ENCODE peak calls at places on chromosome 6, in four cellular contexts. One of them, this sample, is unnamed.

GRCh38 chr6:143940011-143940597 is 68.0 kb downstream of the PLAGL1 start:
- DNase-seq in fibroblast of the aortic adventitia: peak
- DNase-seq in A549: peak
- DNase-seq in PC-3: peak
- DNase-seq in this sample: peak

GRCh38 chr6:5379647-5380242 is 118.4 kb downstream of the FARS2 start:
- DNase-seq in fibroblast of the aortic adventitia: peak
- DNase-seq in A549: peak
- DNase-seq in PC-3: peak
- DNase-seq in this sample: peak

GRCh38 chr6:165229216-165229615 is 80.2 kb downstream of the C6orf118 start:
- DNase-seq in fibroblast of the aortic adventitia: no peak
- DNase-seq in A549: no peak
- DNase-seq in PC-3: no peak
- DNase-seq in this sample: no peak

GRCh38 chr6:114342826-114343781 is at the start of gene HS3ST5:
- DNase-seq in fibroblast of the aortic adventitia: no peak
- DNase-seq in A549: peak
- DNase-seq in PC-3: peak
- DNase-seq in this sample: no peak

GRCh38 chr6:108562503-108562993 is 1.8 kb downstream of the FOXO3 start:
- DNase-seq in fibroblast of the aortic adventitia: peak
- DNase-seq in A549: peak
- DNase-seq in PC-3: peak
- DNase-seq in this sample: peak

GRCh38 chr6:169221264-169221663 is 32.4 kb downstream of the THBS2 start:
- DNase-seq in fibroblast of the aortic adventitia: no peak
- DNase-seq in A549: no peak
- DNase-seq in PC-3: no peak
- DNase-seq in this sample: no peak

GRCh38 chr6:42338573-42339218 is 113.0 kb downstream of the TRERF1 start:
- DNase-seq in fibroblast of the aortic adventitia: peak
- DNase-seq in A549: peak
- DNase-seq in PC-3: peak
- DNase-seq in this sample: peak

GRCh38 chr6:142444388-142444787 is 142.6 kb downstream of the ADGRG6 start:
- DNase-seq in fibroblast of the aortic adventitia: no peak
- DNase-seq in A549: no peak
- DNase-seq in PC-3: peak
- DNase-seq in this sample: peak

GRCh38 chr6:15441215-15441868 is 195.5 kb downstream of the JARID2 start:
- DNase-seq in fibroblast of the aortic adventitia: peak
- DNase-seq in A549: peak
- DNase-seq in PC-3: peak
- DNase-seq in this sample: peak

GRCh38 chr6:19839237-19839546 is 2.0 kb downstream of the ID4 start:
- DNase-seq in fibroblast of the aortic adventitia: peak
- DNase-seq in A549: no peak
- DNase-seq in PC-3: no peak
- DNase-seq in this sample: no peak
- H3K4me3 ChIP-seq in fibroblast of the aortic adventitia: peak
- H3K4me3 ChIP-seq in A549: peak
- H3K4me3 ChIP-seq in PC-3: peak
- H3K4me3 ChIP-seq in this sample: peak

GRCh38 chr6:33412140-33413009 is 1.6 kb downstream of the PHF1 start:
- DNase-seq in fibroblast of the aortic adventitia: no peak
- DNase-seq in A549: no peak
- DNase-seq in PC-3: no peak
- DNase-seq in this sample: no peak

GRCh38 chr6:33411632-33412005 is 805 bp downstream of the PHF1 start:
- DNase-seq in fibroblast of the aortic adventitia: no peak
- DNase-seq in A549: no peak
- DNase-seq in PC-3: no peak
- DNase-seq in this sample: no peak

GRCh38 chr6:33410050-33410710 is 634 bp upstream of the PHF1 start:
- DNase-seq in fibroblast of the aortic adventitia: peak
- DNase-seq in A549: peak
- DNase-seq in PC-3: peak
- DNase-seq in this sample: peak

GRCh38 chr6:33413200-33413599 is 2.4 kb downstream of the PHF1 start:
- DNase-seq in fibroblast of the aortic adventitia: no peak
- DNase-seq in A549: no peak
- DNase-seq in PC-3: no peak
- DNase-seq in this sample: no peak

DNA sequence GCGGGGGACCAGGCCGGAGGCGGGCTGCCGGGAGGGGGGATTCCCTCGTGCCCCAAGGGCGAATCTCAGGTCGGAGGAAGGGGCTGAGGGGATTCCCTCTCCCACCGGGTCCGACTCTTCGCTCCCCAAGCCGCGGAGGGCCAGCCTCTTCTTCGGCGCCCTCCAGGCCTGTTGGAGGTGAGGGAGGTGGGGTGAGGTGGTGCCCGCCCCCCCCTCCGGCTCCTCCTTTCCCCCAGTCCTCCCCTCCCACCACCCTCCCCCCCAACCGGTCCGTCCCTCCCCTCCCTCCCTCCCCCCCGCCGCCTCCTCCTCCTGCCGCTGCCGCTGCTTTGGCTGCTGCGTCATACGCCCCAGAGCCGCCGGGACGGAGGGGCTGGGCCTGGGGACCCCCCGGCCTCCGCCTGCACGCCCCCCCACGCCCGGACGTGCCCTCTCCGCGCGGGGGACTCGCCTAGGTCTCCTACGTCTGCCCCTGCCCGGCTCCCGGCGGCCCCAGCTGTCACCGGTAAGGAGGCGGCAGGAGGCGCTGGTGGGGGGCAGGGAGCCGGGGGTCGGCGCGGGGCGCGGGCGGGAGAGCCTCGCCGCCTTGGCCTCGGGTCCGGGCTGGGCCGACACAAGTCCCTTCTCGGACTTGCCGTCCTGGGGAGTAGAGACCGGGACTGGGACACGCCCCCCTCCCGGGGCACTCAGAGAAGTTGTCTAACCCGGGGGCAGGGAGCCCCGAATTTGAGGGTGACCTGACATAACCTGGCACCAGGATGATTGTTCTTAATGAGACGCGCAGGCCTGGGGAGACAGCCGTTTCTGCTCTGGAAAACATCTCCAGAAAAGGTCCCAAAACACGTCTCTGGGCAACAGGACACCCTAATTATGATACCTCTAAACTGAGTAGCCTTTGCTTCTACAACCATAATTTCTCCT is at the start of gene PHF1:
- DNase-seq in fibroblast of the aortic adventitia: peak
- DNase-seq in A549: peak
- DNase-seq in PC-3: no peak
- DNase-seq in this sample: peak
- TF ChIP-seq CTCF in fibroblast of the aortic adventitia: no peak
- TF ChIP-seq CTCF in A549: no peak
- TF ChIP-seq CTCF in PC-3: no peak
- TF ChIP-seq CTCF in this sample: no peak

GRCh38 chr6:32664354-32664753 is 2.1 kb downstream of the HLA-DQB1 start:
- DNase-seq in fibroblast of the aortic adventitia: no peak
- DNase-seq in A549: no peak
- DNase-seq in PC-3: no peak
- DNase-seq in this sample: no peak
- H3K4me3 ChIP-seq in fibroblast of the aortic adventitia: no peak
- H3K4me3 ChIP-seq in A549: no peak
- H3K4me3 ChIP-seq in PC-3: no peak
- H3K4me3 ChIP-seq in this sample: no peak

GRCh38 chr6:155125916-155126315 is 130.8 kb downstream of the TIAM2 start:
- DNase-seq in fibroblast of the aortic adventitia: no peak
- DNase-seq in A549: no peak
- DNase-seq in PC-3: no peak
- DNase-seq in this sample: peak
- TF ChIP-seq CTCF in fibroblast of the aortic adventitia: no peak
- TF ChIP-seq CTCF in A549: no peak
- TF ChIP-seq CTCF in PC-3: no peak
- TF ChIP-seq CTCF in this sample: peak

DNA sequence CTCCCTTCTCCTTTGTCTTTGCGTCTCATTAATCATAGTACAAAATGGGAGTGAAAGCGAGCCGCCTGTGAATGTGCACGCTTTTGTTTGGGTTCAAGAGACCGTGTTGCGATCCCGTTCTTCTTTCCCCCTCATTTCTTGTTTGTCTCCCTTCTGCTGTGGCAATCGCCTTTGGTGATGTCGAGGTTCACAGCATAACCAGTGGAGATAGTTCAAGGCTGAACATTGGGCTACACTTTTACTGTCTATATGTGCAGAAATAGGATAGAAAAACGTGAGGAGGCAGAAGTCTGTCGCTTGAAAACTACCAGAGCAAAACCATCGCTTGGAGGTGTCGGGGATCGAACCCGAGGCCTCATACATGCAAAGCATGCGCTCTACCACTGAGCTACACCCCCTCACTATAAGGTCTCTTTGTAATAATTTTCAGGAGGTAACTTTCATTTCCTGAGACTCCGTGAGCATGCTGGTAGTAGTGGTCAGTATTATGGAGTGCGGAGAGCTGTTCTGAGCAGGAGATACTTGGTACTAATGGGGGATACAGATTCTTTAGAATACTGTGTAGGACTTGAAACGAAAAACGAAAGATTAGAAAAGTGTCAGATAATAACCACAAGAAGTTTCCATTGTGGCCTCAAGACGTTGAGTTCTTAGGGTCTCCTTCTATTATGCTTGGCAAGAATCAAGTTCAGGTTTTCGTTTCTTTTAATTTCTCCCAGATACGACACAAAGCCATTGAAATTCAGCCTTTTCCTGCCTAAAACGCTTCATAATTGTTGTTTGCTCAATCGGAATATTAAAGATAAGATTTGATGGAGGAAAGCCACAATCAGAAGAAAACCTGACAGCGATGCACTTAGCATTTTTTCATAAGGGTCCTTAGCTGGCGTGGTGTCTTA is 106.6 kb downstream of the TRIM27 start:
- DNase-seq in fibroblast of the aortic adventitia: peak
- DNase-seq in A549: no peak
- DNase-seq in PC-3: peak
- DNase-seq in this sample: peak
- H3K4me3 ChIP-seq in fibroblast of the aortic adventitia: peak
- H3K4me3 ChIP-seq in A549: peak
- H3K4me3 ChIP-seq in PC-3: peak
- H3K4me3 ChIP-seq in this sample: peak

DNA sequence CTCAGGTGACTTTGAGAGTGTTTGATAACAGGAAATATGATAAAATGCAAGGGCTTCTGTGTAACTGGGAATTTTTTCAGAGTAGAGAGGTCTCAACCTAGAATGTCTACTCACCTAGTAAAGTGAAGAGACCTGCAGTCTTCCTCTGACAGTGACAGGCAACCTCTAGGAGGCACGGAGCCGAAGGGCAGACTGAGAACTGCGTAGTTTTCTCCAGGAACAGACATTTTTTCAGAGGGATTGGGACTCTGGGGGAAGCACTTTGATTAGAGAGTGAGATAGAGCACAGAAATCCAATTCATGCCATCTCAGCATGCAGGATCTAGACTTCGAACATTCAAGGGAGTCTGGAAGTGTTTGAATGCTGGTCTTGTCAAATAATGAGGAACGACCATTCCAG is 213.3 kb downstream of the AKAP7 start:
- DNase-seq in fibroblast of the aortic adventitia: no peak
- DNase-seq in A549: no peak
- DNase-seq in PC-3: no peak
- DNase-seq in this sample: no peak
- TF ChIP-seq CTCF in fibroblast of the aortic adventitia: no peak
- TF ChIP-seq CTCF in A549: no peak
- TF ChIP-seq CTCF in PC-3: no peak
- TF ChIP-seq CTCF in this sample: no peak

DNA sequence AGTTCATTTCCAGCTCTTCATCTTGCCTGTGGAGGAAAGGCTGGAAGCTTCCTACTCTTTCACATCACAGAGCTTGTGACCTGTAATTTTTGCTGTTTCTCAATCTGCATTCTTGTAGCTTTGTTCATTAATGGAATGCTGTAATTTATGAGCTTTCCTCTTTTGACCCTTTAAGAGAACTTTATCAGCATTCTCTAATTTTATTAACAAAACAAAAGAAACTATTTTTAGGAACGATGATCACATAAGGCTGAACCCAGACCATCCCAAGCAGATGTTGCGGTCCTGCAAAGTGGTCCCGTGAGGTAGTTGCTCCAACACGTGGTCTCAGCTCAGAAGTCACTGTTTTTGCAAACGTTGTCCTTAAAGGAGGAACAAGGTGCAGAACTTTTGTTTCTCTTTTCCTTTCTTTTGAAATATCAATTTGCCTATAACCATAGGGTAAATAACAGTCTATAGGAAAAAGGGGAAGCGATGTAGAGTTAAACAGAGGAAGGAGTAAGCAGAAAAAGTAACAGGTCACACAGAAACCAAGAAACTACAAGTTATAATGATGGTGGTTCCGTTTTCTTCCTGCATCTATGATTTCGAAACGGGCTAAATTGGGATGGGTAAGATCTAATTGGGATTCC is 121.3 kb upstream of the PHACTR1 start:
- DNase-seq in fibroblast of the aortic adventitia: peak
- DNase-seq in A549: no peak
- DNase-seq in PC-3: no peak
- DNase-seq in this sample: peak
- H3K4me3 ChIP-seq in fibroblast of the aortic adventitia: no peak
- H3K4me3 ChIP-seq in A549: no peak
- H3K4me3 ChIP-seq in PC-3: no peak
- H3K4me3 ChIP-seq in this sample: no peak